ENCODE peak calls at places on chromosomes 7 and 10, in four cellular contexts. N is transverse colon, L is GM12891, Q is breast epithelium. W is an unnamed sample.

GRCh38 chr7:1101580-1102431 is 13.9 kb downstream of the GPER1 start:
- DNase-seq in L (no peak), Q (peak), N (no peak), W (no peak)

GRCh38 chr7:2465928-2466327 is 10.3 kb downstream of the GRIFIN start:
- DNase-seq in N (no peak), L (no peak), Q (no peak), W (no peak)

GRCh38 chr7:17299477-17299991 is 1.1 kb downstream of the AHR start:
- DNase-seq in N (peak), L (no peak), Q (no peak), W (no peak)

GRCh38 chr10:72206511-72207229 is 9.1 kb upstream of the ANAPC16 start:
- DNase-seq in L (no peak), Q (no peak), N (no peak), W (no peak)

GRCh38 chr7:132733860-132734259 is 157.6 kb upstream of the PLXNA4 start:
- DNase-seq in N (no peak), L (no peak), Q (no peak), W (no peak)

GRCh38 chr10:65396997-65397396 is 1528.8 kb upstream of the LRRTM3 start:
- DNase-seq in N (no peak), Q (no peak), L (no peak), W (no peak)

GRCh38 chr10:4234661-4235060 is 449.7 kb upstream of the KLF6 start:
- DNase-seq in N (no peak), L (no peak), Q (no peak), W (no peak)

GRCh38 chr7:140537750-140538482 is 58.6 kb upstream of the MKRN1 start:
- DNase-seq in Q (no peak), L (no peak), N (no peak), W (no peak)

GRCh38 chr10:58260334-58260733 is 7.4 kb downstream of the IPMK start:
- DNase-seq in L (no peak), N (no peak), Q (no peak), W (no peak)

GRCh38 chr7:111518264-111518663 is 44.0 kb downstream of the IMMP2L start:
- DNase-seq in Q (no peak), N (no peak), L (no peak), W (no peak)

GRCh38 chr7:24574365-24574764 is 1.1 kb downstream of the PALS2 start:
- DNase-seq in N (no peak), L (no peak), Q (no peak), W (no peak)

GRCh38 chr7:22821702-22822485 is 755 bp downstream of the TOMM7 start:
- DNase-seq in L (no peak), Q (no peak), N (no peak), W (no peak)

GRCh38 chr7:90119178-90119971 is 34.9 kb upstream of the STEAP1 start:
- DNase-seq in N (no peak), L (no peak), Q (no peak), W (no peak)

GRCh38 chr10:72550239-72550638 is 75.6 kb downstream of the MICU1 start:
- DNase-seq in N (no peak), Q (no peak), L (no peak), W (no peak)

GRCh38 chr10:28503114-28503513 is 29.8 kb upstream of the WAC start:
- DNase-seq in N (peak), L (no peak), Q (peak), W (no peak)

GRCh38 chr10:102648889-102649752 is 4.8 kb downstream of the TRIM8 start:
- DNase-seq in N (no peak), L (no peak), Q (no peak), W (no peak)

GRCh38 chr10:21100190-21100589 is 203.1 kb upstream of the NEBL start:
- DNase-seq in L (no peak), Q (no peak), N (no peak), W (no peak)

GRCh38 chr10:35882422-35883150 is 240.5 kb upstream of the FZD8 start:
- DNase-seq in Q (no peak), L (no peak), N (no peak), W (no peak)

GRCh38 chr10:105837951-105838350 is 1196.9 kb downstream of the SORCS3 start:
- DNase-seq in L (peak), Q (no peak), N (no peak), W (no peak)

GRCh38 chr7:427506-428103 is 92.0 kb downstream of the PDGFA start:
- DNase-seq in L (no peak), N (no peak), Q (no peak), W (no peak)

GRCh38 chr7:138684360-138684759 is 16.8 kb downstream of the SVOPL start:
- DNase-seq in L (no peak), Q (no peak), N (no peak), W (no peak)

DNA sequence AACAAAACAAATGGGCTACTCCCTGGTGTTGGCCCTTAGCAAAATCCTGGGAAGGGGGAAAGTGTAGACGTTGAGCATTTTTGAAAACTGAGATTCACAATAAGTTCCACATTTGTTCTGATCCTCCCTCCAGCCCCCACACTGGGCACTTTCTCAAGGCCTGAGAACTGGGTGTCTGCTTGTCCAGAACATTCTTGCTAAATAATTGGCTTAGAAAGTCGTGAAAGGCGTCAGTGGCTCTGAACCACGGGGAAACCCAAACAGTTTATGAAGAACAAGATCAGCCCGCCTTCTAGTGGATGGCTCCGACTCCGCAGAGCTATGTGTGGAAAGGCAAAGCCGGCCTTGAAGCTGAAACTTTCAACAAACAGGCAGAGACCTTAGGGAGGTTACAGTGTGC is 370.1 kb downstream of the PRPF18 start:
- DNase-seq in Q (no peak), N (peak), L (no peak), W (no peak)
- TF ChIP-seq POLR2AphosphoS5 in Q (peak), N (no peak), L (no peak), W (no peak)

DNA sequence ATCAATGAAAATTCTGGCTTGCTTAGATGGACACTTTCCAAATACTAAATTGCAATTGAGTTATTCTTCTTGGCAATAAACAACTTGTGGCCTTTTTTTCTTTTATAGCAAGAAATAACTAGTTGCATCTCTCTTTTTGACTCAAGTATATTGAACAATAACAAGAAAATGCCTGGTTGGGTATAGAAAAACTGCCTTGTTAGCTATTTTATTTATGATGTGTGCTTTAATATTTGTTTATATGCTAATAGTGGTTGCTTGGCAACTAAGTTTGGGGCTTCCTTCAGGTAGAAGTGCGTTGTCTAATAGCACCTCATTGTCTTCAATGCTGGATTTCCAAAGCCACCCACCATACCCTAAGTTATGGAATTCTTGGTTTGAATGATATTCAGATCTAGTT is 30.1 kb upstream of the PPP1R3C start:
- DNase-seq in Q (no peak), L (no peak), N (no peak), W (no peak)
- TF ChIP-seq POLR2AphosphoS5 in Q (no peak), L (no peak), N (no peak), W (no peak)

GRCh38 chr10:89479255-89479654 is 56.1 kb downstream of the SLC16A12 start:
- DNase-seq in Q (no peak), L (no peak), N (no peak), W (no peak)

GRCh38 chr10:89480047-89480446 is 55.3 kb downstream of the SLC16A12 start:
- DNase-seq in L (no peak), Q (no peak), N (no peak), W (no peak)

GRCh38 chr10:89478085-89478738 is 57.2 kb downstream of the SLC16A12 start:
- DNase-seq in Q (no peak), L (peak), N (no peak), W (no peak)

GRCh38 chr10:89478739-89479116 is 56.7 kb downstream of the SLC16A12 start:
- DNase-seq in Q (no peak), N (no peak), L (no peak), W (no peak)

GRCh38 chr10:89481662-89482061 is 53.7 kb downstream of the SLC16A12 start:
- DNase-seq in Q (no peak), N (no peak), L (no peak), W (no peak)
- TF ChIP-seq POLR2AphosphoS5 in Q (peak), N (peak), L (no peak), W (no peak)

DNA sequence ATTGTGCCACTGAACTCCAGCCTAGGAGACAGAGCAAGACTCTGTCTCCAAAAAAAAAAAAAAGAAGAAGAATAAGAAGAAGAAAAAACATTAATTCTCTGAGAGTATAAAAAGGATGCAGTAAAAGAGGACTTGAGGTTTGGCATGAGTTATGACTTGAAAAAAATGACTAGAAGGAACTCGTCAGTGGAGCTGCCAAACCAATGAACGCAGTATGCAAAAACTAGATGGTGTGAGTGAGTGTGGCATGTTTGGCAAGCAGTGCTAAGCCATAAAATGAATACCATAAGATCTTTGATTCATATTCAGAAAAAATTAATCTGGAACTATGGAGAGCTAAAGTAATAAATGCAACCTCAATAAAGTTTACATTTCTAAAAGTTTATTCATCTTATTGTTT is 68.6 kb upstream of the MEOX2 start:
- DNase-seq in L (no peak), Q (no peak), N (no peak), W (no peak)
- TF ChIP-seq POLR2AphosphoS5 in L (no peak), Q (no peak), N (no peak), W (no peak)

GRCh38 chr7:106626376-106627293 is 34.3 kb downstream of the CCDC71L start:
- DNase-seq in Q (no peak), L (no peak), N (peak), W (no peak)
- TF ChIP-seq POLR2AphosphoS5 in Q (no peak), L (no peak), N (peak), W (no peak)

GRCh38 chr7:108094933-108095710 is 35.0 kb downstream of the LAMB4 start:
- DNase-seq in Q (peak), N (peak), L (no peak), W (no peak)
- TF ChIP-seq POLR2AphosphoS5 in Q (no peak), N (peak), L (no peak), W (no peak)

DNA sequence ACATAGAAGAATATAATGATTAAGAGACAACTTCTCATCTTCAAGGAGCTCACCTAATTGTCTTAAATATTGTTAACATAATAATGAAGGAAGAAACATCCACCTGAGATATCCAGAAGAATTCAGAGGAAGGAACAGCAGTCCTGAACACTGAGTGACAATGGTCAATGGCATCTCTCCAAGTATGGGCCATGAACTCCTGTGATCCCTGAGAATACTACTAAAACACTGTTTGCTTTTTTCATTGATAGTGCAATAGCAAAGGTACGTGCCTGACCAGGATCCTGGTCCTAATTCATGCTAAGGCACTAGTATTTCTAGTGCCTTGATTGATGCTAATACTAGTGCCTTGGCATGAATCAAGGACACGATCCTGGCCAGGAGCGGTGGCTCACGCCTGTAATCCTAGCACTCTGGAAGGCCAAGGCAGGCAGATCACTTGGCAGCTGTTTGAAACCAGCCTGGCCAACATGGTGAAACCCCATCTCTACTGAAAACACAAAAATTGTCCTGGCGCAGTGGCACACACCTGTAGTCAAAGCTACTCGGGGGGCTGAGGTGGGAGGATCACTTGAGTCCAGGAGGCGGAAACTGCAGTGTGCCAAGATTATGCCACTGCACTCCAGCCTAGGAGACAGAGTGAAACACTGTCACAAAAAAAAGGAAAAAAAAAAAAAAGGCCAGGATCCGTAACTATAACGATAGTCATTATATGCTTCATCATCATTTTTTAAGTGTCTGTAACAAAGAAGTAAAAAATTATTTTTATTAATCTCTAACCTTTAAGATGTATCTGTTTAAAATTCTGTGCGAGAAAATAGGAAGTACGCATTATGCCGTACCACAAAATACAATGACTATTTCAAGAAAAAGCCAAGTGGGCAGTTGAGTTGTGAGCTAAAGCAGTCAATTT is 49.1 kb downstream of the SRPK2 start:
- DNase-seq in L (no peak), Q (no peak), N (no peak), W (no peak)
- TF ChIP-seq POLR2AphosphoS5 in L (no peak), Q (no peak), N (no peak), W (no peak)

W was measured in SK-N-MC.